ENCODE peak calls at places on chromosomes 1 and 21, in seven cellular contexts. One of them, this sample, is unnamed.

GRCh38 chr1:62384276-62385005 is 52.4 kb upstream of the USP1 start:
- DNase-seq in suprapubic skin: no peak
- DNase-seq in HepG2: no peak
- DNase-seq in Peyer's patch: no peak
- DNase-seq in IMR-90: peak
- DNase-seq in NB4: no peak
- DNase-seq in ovary: no peak
- DNase-seq in this sample: no peak

GRCh38 chr1:12184008-12184681 is 17.4 kb downstream of the TNFRSF1B start:
- DNase-seq in suprapubic skin: peak
- DNase-seq in HepG2: peak
- DNase-seq in NB4: peak
- DNase-seq in IMR-90: peak
- DNase-seq in Peyer's patch: peak
- DNase-seq in ovary: peak
- DNase-seq in this sample: peak

GRCh38 chr1:221166162-221166500 is 286.9 kb downstream of the HLX start:
- DNase-seq in ovary: no peak
- DNase-seq in suprapubic skin: no peak
- DNase-seq in NB4: no peak
- DNase-seq in HepG2: no peak
- DNase-seq in Peyer's patch: no peak
- DNase-seq in IMR-90: peak
- DNase-seq in this sample: no peak

GRCh38 chr1:230112131-230112701 is 45.2 kb downstream of the GALNT2 start:
- DNase-seq in IMR-90: peak
- DNase-seq in suprapubic skin: no peak
- DNase-seq in NB4: peak
- DNase-seq in Peyer's patch: no peak
- DNase-seq in HepG2: no peak
- DNase-seq in ovary: no peak
- DNase-seq in this sample: no peak

GRCh38 chr1:17201201-17202021 is 3.5 kb upstream of the PADI1 start:
- DNase-seq in suprapubic skin: peak
- DNase-seq in HepG2: no peak
- DNase-seq in ovary: peak
- DNase-seq in NB4: no peak
- DNase-seq in IMR-90: no peak
- DNase-seq in Peyer's patch: peak
- DNase-seq in this sample: no peak

GRCh38 chr1:201602413-201603265 is 63.7 kb downstream of the NAV1 start:
- DNase-seq in HepG2: no peak
- DNase-seq in ovary: no peak
- DNase-seq in IMR-90: peak
- DNase-seq in NB4: no peak
- DNase-seq in suprapubic skin: no peak
- DNase-seq in Peyer's patch: no peak
- DNase-seq in this sample: no peak

GRCh38 chr1:58047265-58047858 is 499.2 kb downstream of the OMA1 start:
- DNase-seq in Peyer's patch: no peak
- DNase-seq in HepG2: peak
- DNase-seq in ovary: no peak
- DNase-seq in IMR-90: no peak
- DNase-seq in NB4: peak
- DNase-seq in suprapubic skin: no peak
- DNase-seq in this sample: no peak

GRCh38 chr21:32604484-32604883 is 7.7 kb downstream of the CFAP298 start:
- DNase-seq in ovary: no peak
- DNase-seq in NB4: no peak
- DNase-seq in Peyer's patch: no peak
- DNase-seq in HepG2: no peak
- DNase-seq in IMR-90: no peak
- DNase-seq in suprapubic skin: no peak
- DNase-seq in this sample: no peak

GRCh38 chr1:214558002-214558770 is 6.8 kb upstream of the PTPN14 start:
- DNase-seq in Peyer's patch: no peak
- DNase-seq in HepG2: no peak
- DNase-seq in suprapubic skin: no peak
- DNase-seq in IMR-90: peak
- DNase-seq in NB4: peak
- DNase-seq in ovary: no peak
- DNase-seq in this sample: no peak

GRCh38 chr1:95723346-95723745 is 489.3 kb downstream of the RWDD3 start:
- DNase-seq in Peyer's patch: no peak
- DNase-seq in suprapubic skin: no peak
- DNase-seq in ovary: no peak
- DNase-seq in HepG2: no peak
- DNase-seq in NB4: no peak
- DNase-seq in IMR-90: no peak
- DNase-seq in this sample: no peak

GRCh38 chr1:93744299-93744988 is 62.8 kb upstream of the BCAR3 start:
- DNase-seq in Peyer's patch: no peak
- DNase-seq in IMR-90: no peak
- DNase-seq in ovary: no peak
- DNase-seq in NB4: no peak
- DNase-seq in HepG2: no peak
- DNase-seq in suprapubic skin: no peak
- DNase-seq in this sample: no peak

GRCh38 chr21:35927262-35927661 is 133.1 kb downstream of the SETD4 start:
- DNase-seq in Peyer's patch: no peak
- DNase-seq in NB4: no peak
- DNase-seq in IMR-90: no peak
- DNase-seq in suprapubic skin: no peak
- DNase-seq in ovary: no peak
- DNase-seq in HepG2: no peak
- DNase-seq in this sample: no peak

GRCh38 chr1:89604414-89604735 is 28.5 kb upstream of the LRRC8C start:
- DNase-seq in ovary: no peak
- DNase-seq in HepG2: no peak
- DNase-seq in Peyer's patch: no peak
- DNase-seq in NB4: no peak
- DNase-seq in suprapubic skin: no peak
- DNase-seq in IMR-90: peak
- DNase-seq in this sample: no peak

GRCh38 chr1:162235261-162235780 is 141.3 kb downstream of the SPATA46 start:
- DNase-seq in NB4: peak
- DNase-seq in suprapubic skin: no peak
- DNase-seq in HepG2: peak
- DNase-seq in IMR-90: peak
- DNase-seq in Peyer's patch: no peak
- DNase-seq in ovary: no peak
- DNase-seq in this sample: no peak

GRCh38 chr1:24364975-24365678 is 46.0 kb downstream of the GRHL3 start:
- DNase-seq in NB4: peak
- DNase-seq in suprapubic skin: no peak
- DNase-seq in IMR-90: peak
- DNase-seq in Peyer's patch: no peak
- DNase-seq in HepG2: no peak
- DNase-seq in ovary: no peak
- DNase-seq in this sample: peak

GRCh38 chr21:26405071-26405470 is 168.0 kb downstream of the CYYR1 start:
- DNase-seq in IMR-90: peak
- DNase-seq in NB4: no peak
- DNase-seq in HepG2: no peak
- DNase-seq in suprapubic skin: no peak
- DNase-seq in Peyer's patch: no peak
- DNase-seq in ovary: no peak
- DNase-seq in this sample: no peak

GRCh38 chr1:93124556-93125368 is 45.7 kb downstream of the MTF2 start:
- DNase-seq in IMR-90: no peak
- DNase-seq in NB4: no peak
- DNase-seq in HepG2: no peak
- DNase-seq in Peyer's patch: no peak
- DNase-seq in suprapubic skin: no peak
- DNase-seq in ovary: no peak
- DNase-seq in this sample: no peak

GRCh38 chr1:7629465-7630195 is 141.5 kb upstream of the VAMP3 start:
- DNase-seq in Peyer's patch: no peak
- DNase-seq in NB4: no peak
- DNase-seq in HepG2: no peak
- DNase-seq in ovary: no peak
- DNase-seq in suprapubic skin: no peak
- DNase-seq in IMR-90: no peak
- DNase-seq in this sample: no peak

GRCh38 chr1:64471218-64471719 is 1.3 kb downstream of the CACHD1 start:
- DNase-seq in HepG2: no peak
- DNase-seq in NB4: no peak
- DNase-seq in Peyer's patch: peak
- DNase-seq in IMR-90: no peak
- DNase-seq in ovary: peak
- DNase-seq in suprapubic skin: no peak
- DNase-seq in this sample: peak

GRCh38 chr21:45541221-45542039 is 810 bp downstream of the SLC19A1 start:
- DNase-seq in NB4: peak
- DNase-seq in ovary: peak
- DNase-seq in suprapubic skin: peak
- DNase-seq in Peyer's patch: peak
- DNase-seq in IMR-90: peak
- DNase-seq in HepG2: no peak
- DNase-seq in this sample: peak
- TF ChIP-seq POLR2A in NB4: peak
- TF ChIP-seq POLR2A in ovary: no peak
- TF ChIP-seq POLR2A in suprapubic skin: no peak
- TF ChIP-seq POLR2A in Peyer's patch: no peak
- TF ChIP-seq POLR2A in IMR-90: no peak
- TF ChIP-seq POLR2A in HepG2: peak
- TF ChIP-seq POLR2A in this sample: no peak

GRCh38 chr1:155017021-155017945 is 14.7 kb downstream of the ZBTB7B start:
- DNase-seq in Peyer's patch: peak
- DNase-seq in HepG2: peak
- DNase-seq in NB4: peak
- DNase-seq in IMR-90: peak
- DNase-seq in ovary: peak
- DNase-seq in suprapubic skin: peak
- DNase-seq in this sample: peak

GRCh38 chr1:155016231-155016831 is 13.7 kb downstream of the ZBTB7B start:
- DNase-seq in ovary: no peak
- DNase-seq in IMR-90: no peak
- DNase-seq in Peyer's patch: peak
- DNase-seq in NB4: peak
- DNase-seq in HepG2: no peak
- DNase-seq in suprapubic skin: no peak
- DNase-seq in this sample: peak

GRCh38 chr1:155013632-155014031 is 11.0 kb downstream of the ZBTB7B start:
- DNase-seq in HepG2: no peak
- DNase-seq in IMR-90: no peak
- DNase-seq in ovary: no peak
- DNase-seq in Peyer's patch: peak
- DNase-seq in suprapubic skin: no peak
- DNase-seq in NB4: peak
- DNase-seq in this sample: no peak

GRCh38 chr1:155014709-155015508 is 12.3 kb downstream of the ZBTB7B start:
- DNase-seq in ovary: no peak
- DNase-seq in suprapubic skin: no peak
- DNase-seq in Peyer's patch: peak
- DNase-seq in NB4: no peak
- DNase-seq in IMR-90: no peak
- DNase-seq in HepG2: no peak
- DNase-seq in this sample: no peak

GRCh38 chr1:155015527-155016230 is 13.1 kb downstream of the ZBTB7B start:
- DNase-seq in suprapubic skin: no peak
- DNase-seq in Peyer's patch: peak
- DNase-seq in HepG2: no peak
- DNase-seq in NB4: no peak
- DNase-seq in IMR-90: no peak
- DNase-seq in ovary: no peak
- DNase-seq in this sample: no peak
- TF ChIP-seq POLR2A in suprapubic skin: no peak
- TF ChIP-seq POLR2A in Peyer's patch: no peak
- TF ChIP-seq POLR2A in HepG2: no peak
- TF ChIP-seq POLR2A in NB4: no peak
- TF ChIP-seq POLR2A in IMR-90: no peak
- TF ChIP-seq POLR2A in ovary: no peak
- TF ChIP-seq POLR2A in this sample: no peak

DNA sequence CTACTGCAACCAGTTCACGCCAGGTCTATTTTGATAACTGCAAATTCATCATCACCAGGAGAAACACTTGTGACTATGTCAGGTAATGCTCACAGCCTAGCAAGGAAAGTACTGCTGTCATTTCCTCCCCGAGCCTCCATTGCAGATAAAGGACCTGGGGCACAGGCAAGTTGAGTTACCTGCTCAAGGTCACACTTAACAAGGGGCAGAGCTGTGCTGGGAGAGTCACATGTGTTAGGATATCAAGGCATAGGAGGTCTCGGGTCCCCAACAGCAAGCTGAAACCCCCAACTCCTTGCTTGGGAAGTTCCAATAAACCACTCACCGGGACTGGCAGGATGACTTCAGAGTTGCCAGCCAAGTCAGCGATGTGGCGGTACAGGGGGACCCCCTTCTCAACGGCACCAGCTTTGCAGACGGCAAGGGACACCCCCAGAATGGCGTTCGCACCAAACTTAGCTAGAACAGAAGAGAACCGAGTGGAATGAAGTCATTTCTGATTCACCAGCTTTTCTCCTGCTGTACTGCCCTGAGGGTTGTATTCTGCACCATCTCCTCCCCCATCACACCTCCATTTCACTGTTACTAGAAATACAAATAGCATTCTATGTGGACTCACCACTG is 11.6 kb downstream of the ENO1 start:
- DNase-seq in IMR-90: no peak
- DNase-seq in suprapubic skin: no peak
- DNase-seq in Peyer's patch: no peak
- DNase-seq in NB4: no peak
- DNase-seq in ovary: no peak
- DNase-seq in HepG2: no peak
- DNase-seq in this sample: no peak
- TF ChIP-seq POLR2A in IMR-90: peak
- TF ChIP-seq POLR2A in suprapubic skin: no peak
- TF ChIP-seq POLR2A in Peyer's patch: no peak
- TF ChIP-seq POLR2A in NB4: no peak
- TF ChIP-seq POLR2A in ovary: no peak
- TF ChIP-seq POLR2A in HepG2: peak
- TF ChIP-seq POLR2A in this sample: no peak

GRCh38 chr1:5757177-5757820 is 234.9 kb downstream of the NPHP4 start:
- DNase-seq in HepG2: no peak
- DNase-seq in NB4: no peak
- DNase-seq in Peyer's patch: no peak
- DNase-seq in IMR-90: no peak
- DNase-seq in suprapubic skin: no peak
- DNase-seq in ovary: peak
- DNase-seq in this sample: no peak

GRCh38 chr1:5755552-5756125 is 236.6 kb downstream of the NPHP4 start:
- DNase-seq in NB4: no peak
- DNase-seq in ovary: no peak
- DNase-seq in HepG2: no peak
- DNase-seq in suprapubic skin: no peak
- DNase-seq in IMR-90: no peak
- DNase-seq in Peyer's patch: peak
- DNase-seq in this sample: no peak

GRCh38 chr1:5754817-5755551 is 237.2 kb downstream of the NPHP4 start:
- DNase-seq in ovary: no peak
- DNase-seq in suprapubic skin: no peak
- DNase-seq in NB4: no peak
- DNase-seq in Peyer's patch: peak
- DNase-seq in IMR-90: no peak
- DNase-seq in HepG2: no peak
- DNase-seq in this sample: no peak

GRCh38 chr1:5758000-5758858 is 234.0 kb downstream of the NPHP4 start:
- DNase-seq in suprapubic skin: no peak
- DNase-seq in Peyer's patch: no peak
- DNase-seq in HepG2: no peak
- DNase-seq in ovary: peak
- DNase-seq in NB4: no peak
- DNase-seq in IMR-90: no peak
- DNase-seq in this sample: no peak

GRCh38 chr1:5756434-5757176 is 235.6 kb downstream of the NPHP4 start:
- DNase-seq in suprapubic skin: no peak
- DNase-seq in Peyer's patch: no peak
- DNase-seq in HepG2: no peak
- DNase-seq in ovary: no peak
- DNase-seq in IMR-90: no peak
- DNase-seq in NB4: no peak
- DNase-seq in this sample: no peak
- TF ChIP-seq POLR2A in suprapubic skin: no peak
- TF ChIP-seq POLR2A in Peyer's patch: no peak
- TF ChIP-seq POLR2A in HepG2: no peak
- TF ChIP-seq POLR2A in ovary: no peak
- TF ChIP-seq POLR2A in IMR-90: no peak
- TF ChIP-seq POLR2A in NB4: no peak
- TF ChIP-seq POLR2A in this sample: no peak

This sample was measured in lower leg skin.